ENCODE peak calls at places on chromosomes 11 and 22, in five cellular contexts. D, S, G, M and T are unnamed samples.

GRCh38 chr11:101470414-101470813 is 113.4 kb downstream of the TRPC6 start:
- DNase-seq in G (no peak), M (peak), S (no peak), D (no peak), T (no peak)

GRCh38 chr11:131666617-131667016 is 296.2 kb downstream of the NTM start:
- DNase-seq in G (no peak), S (no peak), M (peak), D (no peak), T (no peak)

GRCh38 chr11:106763516-106763915 is 254.8 kb downstream of the GUCY1A2 start:
- DNase-seq in S (no peak), M (no peak), D (no peak), G (no peak), T (no peak)

GRCh38 chr11:40183073-40184064 is 1276.1 kb downstream of the LRRC4C start:
- DNase-seq in S (no peak), G (no peak), D (no peak), M (no peak), T (no peak)

GRCh38 chr11:12236744-12237101 is 126.3 kb downstream of the MICAL2 start:
- DNase-seq in D (no peak), G (no peak), S (no peak), M (no peak), T (no peak)

GRCh38 chr11:2206291-2206690 is 34.7 kb upstream of the TH start:
- DNase-seq in S (no peak), D (no peak), M (no peak), G (no peak), T (peak)

GRCh38 chr22:39110631-39111561 is 13.9 kb downstream of the APOBEC3H start:
- DNase-seq in G (no peak), S (no peak), M (no peak), D (no peak), T (no peak)

GRCh38 chr22:39405346-39406085 is 5.9 kb downstream of the TAB1 start:
- DNase-seq in S (no peak), G (no peak), D (peak), M (peak), T (no peak)

GRCh38 chr22:50471197-50471847 is 3.5 kb downstream of the SBF1 start:
- DNase-seq in M (no peak), G (no peak), S (no peak), D (no peak), T (no peak)

GRCh38 chr11:127191689-127192088 is 191.1 kb upstream of the KIRREL3 start:
- DNase-seq in S (no peak), D (no peak), M (no peak), G (no peak), T (no peak)

GRCh38 chr22:30079952-30080533 is at the start of gene HORMAD2:
- DNase-seq in D (peak), M (no peak), G (no peak), S (peak), T (no peak)

GRCh38 chr22:41448189-41448808 is 1.7 kb upstream of the TOB2 start:
- DNase-seq in S (peak), G (peak), M (peak), D (peak), T (peak)

GRCh38 chr11:63829823-63830489 is 9.0 kb upstream of the MARK2 start:
- DNase-seq in M (peak), G (no peak), S (no peak), D (peak), T (no peak)

GRCh38 chr22:33057363-33057995 is 702 bp downstream of the SYN3 start:
- DNase-seq in S (no peak), D (no peak), M (no peak), G (no peak), T (no peak)

GRCh38 chr22:33053323-33053722 is 4.9 kb downstream of the SYN3 start:
- DNase-seq in M (no peak), G (no peak), S (no peak), D (no peak), T (no peak)

GRCh38 chr22:33051960-33052839 is 6.0 kb downstream of the SYN3 start:
- DNase-seq in G (no peak), M (no peak), D (no peak), S (no peak), T (peak)

GRCh38 chr22:33056108-33056507 is 2.1 kb downstream of the SYN3 start:
- DNase-seq in G (no peak), S (no peak), M (no peak), D (no peak), T (no peak)

DNA sequence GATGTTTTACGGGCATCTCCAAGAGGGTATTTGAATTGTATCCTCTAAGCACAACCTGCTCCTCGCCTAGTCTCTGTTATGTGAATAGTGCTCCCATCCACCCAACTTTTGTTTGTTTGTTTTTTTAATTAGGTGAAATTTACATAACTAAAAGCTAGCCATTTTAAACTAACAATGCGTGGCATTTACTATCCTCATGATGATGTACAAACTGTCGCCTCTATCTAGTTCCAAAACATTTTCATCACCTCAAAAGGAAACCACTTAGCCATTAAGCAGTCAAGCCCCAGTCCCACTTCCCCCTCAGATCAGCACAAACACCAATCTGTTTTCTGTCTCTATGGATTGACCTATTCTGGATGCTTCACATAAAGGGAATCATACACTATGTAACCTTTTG is 3.9 kb downstream of the SYN3 start:
- DNase-seq in G (no peak), S (no peak), M (no peak), D (no peak), T (no peak)
- TF ChIP-seq POLR2A in G (no peak), S (no peak), M (no peak), D (no peak), T (no peak)

GRCh38 chr11:662689-663274 is 25.7 kb downstream of the DRD4 start:
- DNase-seq in S (peak), G (peak), D (peak), M (peak), T (no peak)
- TF ChIP-seq CTCF in S (peak), G (peak), D (peak), M (peak), T (no peak)

GRCh38 chr11:67551127-67551526 is 27.9 kb upstream of the CABP2 start:
- DNase-seq in D (no peak), M (no peak), S (no peak), G (no peak), T (no peak)

GRCh38 chr11:67544591-67545242 is 21.5 kb upstream of the CABP2 start:
- DNase-seq in D (no peak), G (no peak), M (no peak), S (no peak), T (no peak)

GRCh38 chr11:67546852-67547251 is 23.6 kb upstream of the CABP2 start:
- DNase-seq in M (no peak), D (no peak), G (no peak), S (no peak), T (no peak)

GRCh38 chr11:67545280-67545679 is 22.0 kb upstream of the CABP2 start:
- DNase-seq in G (no peak), S (peak), M (no peak), D (no peak), T (no peak)

DNA sequence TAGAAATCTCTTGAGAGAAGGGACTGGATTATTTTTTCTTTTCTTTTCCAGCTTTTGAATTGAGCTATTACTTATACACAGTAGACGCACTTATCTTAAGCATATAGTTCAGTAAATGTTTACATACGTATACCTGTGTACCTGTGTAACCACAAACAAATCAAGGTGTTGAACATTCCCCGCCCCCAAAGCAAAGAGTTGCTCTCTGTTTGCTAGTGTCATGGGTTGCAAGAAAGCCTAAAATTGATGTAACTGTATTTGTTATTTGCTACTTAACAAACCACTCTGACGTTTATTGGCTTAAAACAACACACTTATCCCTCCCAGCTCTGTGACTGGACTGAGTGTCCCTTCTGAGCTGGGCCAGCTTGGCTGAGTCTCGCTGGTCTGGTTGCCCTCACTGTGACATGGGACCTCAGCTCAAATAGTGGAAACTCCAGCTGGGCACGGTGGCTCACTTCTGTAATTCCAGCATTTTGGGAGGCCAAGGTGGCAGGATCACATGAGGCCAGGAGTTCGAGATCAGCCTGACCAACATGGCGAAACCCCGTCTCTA is 25.4 kb upstream of the CABP2 start:
- DNase-seq in D (no peak), S (peak), M (no peak), G (no peak), T (no peak)
- TF ChIP-seq POLR2A in D (no peak), S (no peak), M (no peak), G (no peak), T (no peak)

GRCh38 chr11:32561835-32562234 is 21.8 kb upstream of the EIF3M start:
- DNase-seq in M (no peak), S (no peak), D (no peak), G (no peak), T (no peak)
- TF ChIP-seq CTCF in M (no peak), S (no peak), D (no peak), G (no peak), T (no peak)

DNA sequence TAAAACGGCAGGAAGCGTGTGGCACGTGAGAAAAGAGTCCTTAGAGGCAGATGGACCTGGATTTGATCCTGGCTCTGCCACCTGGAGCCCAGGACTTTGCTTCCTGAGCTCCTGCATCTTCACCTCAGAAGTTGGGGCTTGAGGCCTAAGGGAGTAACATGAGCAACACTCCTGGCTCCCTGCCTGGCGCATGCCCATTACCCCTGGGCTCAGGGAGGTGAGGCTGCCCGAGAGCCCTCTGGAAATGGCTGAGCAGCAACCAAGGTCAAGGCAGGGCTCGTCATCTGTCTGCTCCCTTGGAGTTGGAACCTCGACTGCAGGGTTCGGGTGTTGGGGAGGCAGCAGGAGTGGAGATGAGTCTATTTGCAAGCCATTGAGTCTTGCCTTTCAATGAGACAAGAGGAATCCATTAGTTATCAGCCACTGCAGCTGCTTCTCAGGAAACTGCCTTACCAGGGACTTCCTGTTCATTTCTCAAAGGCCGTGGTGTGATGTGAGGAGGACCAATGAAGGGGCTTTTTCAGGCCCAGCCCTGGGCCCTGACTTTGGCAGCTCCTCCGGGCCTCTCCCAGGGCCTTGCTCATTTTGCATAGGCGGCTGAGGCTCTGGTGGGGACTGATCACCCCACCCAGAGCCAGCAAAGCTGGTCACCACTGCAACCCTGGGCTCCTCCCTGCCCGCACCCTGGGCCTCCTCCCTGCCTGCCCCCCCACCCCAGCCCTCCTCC is 6.3 kb downstream of the FADS2 start:
- DNase-seq in M (peak), D (peak), G (peak), S (no peak), T (no peak)
- TF ChIP-seq POLR2A in M (no peak), D (peak), G (no peak), S (no peak), T (no peak)

DNA sequence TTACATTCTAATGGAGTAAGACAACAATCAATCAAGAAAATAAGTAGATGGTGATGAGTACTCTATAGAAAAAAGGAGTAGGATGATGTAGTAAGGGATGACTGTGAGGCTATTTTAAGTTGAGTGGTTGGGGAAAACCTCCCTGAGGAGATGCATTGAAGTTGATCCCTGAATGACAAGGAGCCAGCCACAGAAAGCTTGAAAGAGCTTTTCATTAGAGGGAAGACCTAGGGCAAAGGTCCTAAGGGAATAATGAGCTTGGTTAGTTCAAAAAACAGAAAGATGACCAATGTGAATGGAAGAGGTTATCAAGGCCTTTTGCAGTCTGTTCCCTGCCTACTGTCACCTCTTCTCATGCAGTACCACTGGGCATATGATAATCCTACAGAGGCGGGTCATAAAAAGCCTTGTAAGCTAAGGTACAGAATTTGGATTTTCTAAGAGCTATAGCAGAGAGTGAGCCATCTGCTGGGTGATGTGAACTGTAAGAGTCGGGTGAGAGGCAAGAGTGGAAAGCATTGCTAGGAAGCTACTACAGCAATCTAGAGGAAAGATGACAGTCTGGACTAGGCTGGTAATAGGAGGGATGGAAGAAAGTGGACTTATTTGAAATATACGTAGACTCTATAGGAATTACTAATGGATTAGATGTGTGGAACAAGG is 3.1 kb downstream of the PPP2R1B start:
- DNase-seq in G (no peak), M (peak), D (no peak), S (no peak), T (no peak)
- TF ChIP-seq CTCF in G (no peak), M (peak), D (no peak), S (no peak), T (no peak)

DNA sequence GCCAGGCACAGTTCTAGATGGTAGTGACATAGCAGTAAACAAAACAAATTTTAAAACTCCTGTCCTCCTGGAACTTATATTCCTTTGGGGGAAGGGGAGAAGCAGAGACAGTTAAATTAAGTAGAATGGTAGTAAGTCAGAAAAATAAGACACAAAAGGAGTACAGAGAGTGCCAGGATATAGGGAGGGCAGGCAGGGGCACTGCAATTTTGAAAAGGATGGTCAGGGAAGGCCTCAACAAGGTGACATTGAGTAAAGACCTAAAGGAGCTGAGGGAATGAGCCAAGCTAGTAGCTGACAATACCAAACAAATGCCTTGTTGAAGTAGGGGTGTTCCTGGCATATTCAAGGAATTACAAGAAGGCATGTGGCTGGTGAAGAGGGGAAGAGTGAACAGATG is 10.2 kb downstream of the NUP160 start:
- DNase-seq in S (no peak), M (no peak), D (no peak), G (no peak), T (no peak)
- TF ChIP-seq POLR2A in S (no peak), M (no peak), D (no peak), G (no peak), T (no peak)

DNA sequence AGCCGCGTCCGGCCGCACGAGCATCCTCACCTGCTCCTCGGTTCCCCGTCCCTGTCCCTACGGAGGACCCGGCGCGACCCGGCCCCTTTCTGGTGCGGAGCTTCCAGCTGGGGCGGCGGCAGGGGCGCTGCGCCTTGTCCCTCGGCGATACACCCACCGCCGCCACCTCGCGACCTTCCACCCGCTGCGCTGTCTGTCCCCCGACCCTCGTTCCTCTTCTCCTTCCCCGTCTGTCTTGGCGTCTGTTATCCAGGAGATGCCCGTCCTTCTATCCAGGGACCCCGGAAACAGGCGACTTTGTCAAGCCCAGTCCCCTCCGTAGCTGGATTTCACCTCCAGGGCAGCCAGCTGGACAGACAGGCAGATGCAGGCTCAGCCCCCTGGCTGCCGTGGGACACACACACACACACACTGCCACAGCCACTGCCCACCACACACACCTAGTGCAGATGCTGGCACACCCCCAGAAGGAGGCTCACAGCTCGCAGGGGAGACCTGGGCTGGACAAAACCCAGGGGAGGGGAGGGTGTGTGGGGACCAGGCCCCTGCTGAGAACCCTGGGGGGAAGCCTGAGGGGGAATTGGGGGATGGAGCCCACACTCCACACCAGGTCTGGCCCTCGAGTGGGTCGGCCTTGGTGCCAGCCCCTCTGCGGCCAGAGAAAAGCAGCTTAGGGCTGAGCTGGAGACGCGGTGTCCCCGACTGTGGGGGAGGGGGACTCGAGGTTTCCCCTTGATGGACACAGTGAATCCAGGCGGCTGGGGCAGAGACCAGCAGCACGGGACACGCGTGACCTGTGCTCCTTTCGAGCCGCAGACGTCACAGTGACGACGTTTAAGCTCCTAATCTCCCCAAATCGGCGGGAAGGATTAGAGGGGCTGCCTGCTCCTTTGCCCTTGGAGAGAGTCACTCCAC is 781 bp downstream of the DRD4 start:
- DNase-seq in S (peak), G (no peak), M (no peak), D (no peak), T (no peak)
- TF ChIP-seq CTCF in S (no peak), G (no peak), M (no peak), D (no peak), T (no peak)

DNA sequence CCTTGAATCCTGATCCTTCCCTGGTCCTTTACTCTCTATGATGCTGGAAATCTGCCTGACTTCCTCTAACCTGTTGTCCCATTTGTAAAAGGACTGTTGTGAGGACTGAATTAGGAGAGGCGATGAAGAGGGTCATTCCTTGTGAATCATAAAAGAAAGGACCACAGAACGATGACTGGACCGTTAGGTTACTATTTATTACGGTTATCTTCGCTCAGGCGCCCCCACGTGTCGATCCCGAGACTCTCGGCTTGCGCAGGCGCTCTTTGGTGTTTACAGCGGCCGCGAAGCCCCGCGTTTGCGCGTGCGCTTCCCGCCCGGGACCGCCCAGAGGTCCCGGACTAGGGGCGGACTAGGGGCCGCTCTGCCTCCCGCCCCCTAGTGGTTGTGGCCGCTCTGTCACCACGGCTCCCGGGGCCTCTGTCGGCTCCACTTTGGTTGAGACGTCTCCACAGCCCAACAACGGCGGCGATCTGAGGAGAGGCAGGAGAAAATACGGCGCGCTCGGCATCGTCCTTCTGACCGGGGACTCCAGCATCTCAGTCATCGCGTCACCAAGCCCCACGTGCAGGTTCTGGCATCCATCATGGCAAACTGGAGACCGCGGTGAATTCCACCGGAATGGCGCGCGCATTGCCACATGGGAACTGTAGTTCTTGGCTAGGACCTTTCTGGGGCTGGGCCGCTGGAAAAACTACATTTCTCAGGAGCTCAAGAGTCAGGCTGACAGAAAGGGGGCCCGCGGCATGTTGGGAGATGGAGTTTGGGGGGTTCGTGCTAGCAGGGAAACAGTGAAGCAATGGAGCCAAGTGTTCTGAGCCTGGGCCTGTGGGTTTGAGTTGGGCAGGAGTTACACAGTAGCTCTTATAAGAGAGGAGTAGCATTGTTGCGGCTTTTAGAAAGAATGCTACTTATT is at the start of gene STARD10:
- DNase-seq in M (peak), D (peak), S (peak), G (peak), T (peak)
- TF ChIP-seq POLR2A in M (no peak), D (peak), S (no peak), G (peak), T (no peak)